ENCODE peak calls at places on chromosome 17, in five cellular contexts. J is cardiac fibroblast, L is EL, S is MCF 10A, N is tibial artery. U is an unnamed sample.

GRCh38 chr17:37717627-37718382 is 27.1 kb downstream of the HNF1B start:
- DNase-seq in J (peak), L (no peak), S (no peak), N (no peak), U (no peak)

GRCh38 chr17:50719924-50720805 is 762 bp downstream of the LUC7L3 start:
- DNase-seq in J (no peak), L (no peak), S (peak), N (no peak), U (no peak)

GRCh38 chr17:6239237-6239798 is 169.1 kb downstream of the WSCD1 start:
- DNase-seq in J (no peak), L (no peak), S (peak), N (no peak), U (no peak)

GRCh38 chr17:41656249-41657023 is 32.1 kb upstream of the KRT17 start:
- DNase-seq in J (no peak), L (no peak), S (no peak), N (no peak), U (no peak)

GRCh38 chr17:70318061-70318460 is 148.7 kb downstream of the KCNJ2 start:
- DNase-seq in J (no peak), L (no peak), S (no peak), N (no peak), U (no peak)

GRCh38 chr17:34009946-34010345 is 245.1 kb upstream of the CCL2 start:
- DNase-seq in J (no peak), L (no peak), S (no peak), N (no peak), U (no peak)

GRCh38 chr17:71033336-71033735 is 864.0 kb downstream of the KCNJ2 start:
- DNase-seq in J (no peak), L (no peak), S (no peak), N (no peak), U (peak)

GRCh38 chr17:26731005-26731921 is 562.7 kb upstream of the WSB1 start:
- DNase-seq in J (no peak), L (no peak), S (no peak), N (no peak), U (no peak)

GRCh38 chr17:70128727-70129238 is 40.5 kb upstream of the KCNJ2 start:
- DNase-seq in J (no peak), L (no peak), S (no peak), N (no peak), U (no peak)

GRCh38 chr17:42023524-42024349 is 3.8 kb downstream of the NKIRAS2 start:
- DNase-seq in J (no peak), L (no peak), S (no peak), N (peak), U (no peak)

GRCh38 chr17:16463341-16464000 is 28.5 kb downstream of the LRRC75A start:
- DNase-seq in J (no peak), L (peak), S (peak), N (no peak), U (no peak)

GRCh38 chr17:13415877-13416416 is 185.8 kb downstream of the HS3ST3A1 start:
- DNase-seq in J (peak), L (peak), S (peak), N (no peak), U (peak)

GRCh38 chr17:78745407-78746088 is 36.5 kb downstream of the CYTH1 start:
- DNase-seq in J (peak), L (peak), S (peak), N (no peak), U (peak)

GRCh38 chr17:66330646-66331037 is 28.2 kb downstream of the PRKCA start:
- DNase-seq in J (no peak), L (no peak), S (no peak), N (no peak), U (peak)

GRCh38 chr17:58997756-58998553 is 108.7 kb downstream of the TRIM37 start:
- DNase-seq in J (peak), L (no peak), S (no peak), N (no peak), U (no peak)

GRCh38 chr17:61556224-61557188 is 34.5 kb downstream of the NACA2 start:
- DNase-seq in J (no peak), L (no peak), S (no peak), N (no peak), U (no peak)

GRCh38 chr17:45240905-45241314 is 19.2 kb downstream of the FMNL1 start:
- DNase-seq in J (no peak), L (no peak), S (no peak), N (no peak), U (no peak)

GRCh38 chr17:45171338-45172231 is 9.9 kb downstream of the HEXIM2 start:
- DNase-seq in J (no peak), L (peak), S (peak), N (peak), U (no peak)

GRCh38 chr17:76153640-76154039 is 12.6 kb upstream of the FOXJ1 start:
- DNase-seq in J (peak), L (peak), S (peak), N (peak), U (no peak)

GRCh38 chr17:31917065-31917529 is 15.6 kb upstream of the UTP6 start:
- DNase-seq in J (no peak), L (no peak), S (no peak), N (no peak), U (no peak)

GRCh38 chr17:9199474-9200196 is 178.3 kb downstream of the NTN1 start:
- DNase-seq in J (no peak), L (no peak), S (no peak), N (no peak), U (no peak)

GRCh38 chr17:10091051-10091450 is 107.4 kb downstream of the GAS7 start:
- DNase-seq in J (no peak), L (no peak), S (no peak), N (peak), U (no peak)

GRCh38 chr17:10094806-10095205 is 103.6 kb downstream of the GAS7 start:
- DNase-seq in J (peak), L (no peak), S (no peak), N (peak), U (no peak)

GRCh38 chr17:6641374-6641818 is 536 bp downstream of the TXNDC17 start:
- DNase-seq in J (no peak), L (no peak), S (peak), N (no peak), U (peak)

GRCh38 chr17:72535779-72536178 is 415.0 kb downstream of the SOX9 start:
- DNase-seq in J (no peak), L (no peak), S (no peak), N (no peak), U (no peak)

GRCh38 chr17:6548578-6549330 is 7.6 kb downstream of the PITPNM3 start:
- DNase-seq in J (no peak), L (no peak), S (no peak), N (no peak), U (no peak)

GRCh38 chr17:76147211-76148014 is 6.4 kb upstream of the FOXJ1 start:
- DNase-seq in J (peak), L (peak), S (peak), N (no peak), U (peak)

GRCh38 chr17:20043034-20043433 is 33.9 kb downstream of the SPECC1 start:
- DNase-seq in J (no peak), L (no peak), S (no peak), N (no peak), U (no peak)

GRCh38 chr17:55540414-55541091 is 29.3 kb upstream of the SMIM36 start:
- DNase-seq in J (peak), L (peak), S (peak), N (no peak), U (peak)

GRCh38 chr17:65085397-65085796 is 28.9 kb upstream of the GNA13 start:
- DNase-seq in J (no peak), L (no peak), S (no peak), N (peak), U (peak)

GRCh38 chr17:81381632-81382577 is 13.4 kb upstream of the BAHCC1 start:
- DNase-seq in J (no peak), L (no peak), S (no peak), N (no peak), U (no peak)

GRCh38 chr17:56322991-56323390 is 169.7 kb downstream of the ANKFN1 start:
- DNase-seq in J (no peak), L (no peak), S (no peak), N (no peak), U (no peak)

GRCh38 chr17:76273923-76274558 is 8.9 kb downstream of the UBALD2 start:
- DNase-seq in J (no peak), L (no peak), S (no peak), N (no peak), U (no peak)

GRCh38 chr17:72192409-72193192 is 71.8 kb downstream of the SOX9 start:
- DNase-seq in J (peak), L (peak), S (peak), N (peak), U (no peak)